ENCODE peak calls at places on chromosomes 3 and 15, in six cellular contexts. M is T-helper 9 cell, C is esophagus muscularis mucosa, Y is NCI-H524 treated with DMSO at 0.1 percent for 48 hours, A is ACHN, S is HT-29. V is an unnamed sample.

GRCh38 chr15:48315041-48315440 is 16.2 kb upstream of the DUT start:
- DNase-seq in Y (no peak), A (no peak), C (no peak), M (no peak), S (no peak), V (no peak)

GRCh38 chr3:5254281-5255048 is 67.0 kb downstream of the EDEM1 start:
- DNase-seq in C (no peak), M (no peak), S (no peak), A (no peak), Y (no peak), V (no peak)

GRCh38 chr3:136074546-136074945 is 109.0 kb downstream of the PPP2R3A start:
- DNase-seq in S (no peak), A (peak; percentile 35), Y (no peak), M (no peak), C (no peak), V (no peak)

GRCh38 chr15:47484119-47484518 is 233.2 kb upstream of the SEMA6D start:
- DNase-seq in A (no peak), S (no peak), C (no peak), Y (no peak), M (no peak), V (no peak)

GRCh38 chr3:33144433-33144832 is 30.6 kb downstream of the CRTAP start:
- DNase-seq in C (peak; percentile 50), M (peak; percentile 9), A (peak; percentile 19), Y (no peak), S (peak; percentile 1), V (no peak)

GRCh38 chr15:45849136-45849535 is 214.3 kb downstream of the SQOR start:
- DNase-seq in Y (no peak), M (no peak), S (no peak), A (peak; percentile 78), C (no peak), V (no peak)

GRCh38 chr3:195184716-195185421 is 86.1 kb downstream of the XXYLT1 start:
- DNase-seq in M (no peak), Y (no peak), A (no peak), C (no peak), S (no peak), V (no peak)

GRCh38 chr3:114557791-114558190 is 264.0 kb downstream of the TIGIT start:
- DNase-seq in C (no peak), A (no peak), M (no peak), Y (no peak), S (no peak), V (no peak)